ENCODE peak calls at places on chromosomes 11 and 22, in nine cellular contexts. J is esophagus muscularis mucosa, U is OCI-LY7, A is pancreas, T is neural progenitor cell, B is heart left ventricle, Q is cardiac muscle cell, P is transverse colon, I is body of pancreas. Z is an unnamed sample.

GRCh38 chr11:123841189-123841588 is 35.0 kb upstream of the OR6M1 start:
- DNase-seq in J (no peak), U (no peak), A (no peak), T (no peak), B (no peak), Q (no peak), P (no peak), I (no peak), Z (no peak)

GRCh38 chr22:33639588-33640254 is 280.6 kb downstream of the LARGE1 start:
- DNase-seq in J (no peak), U (no peak), A (no peak), T (no peak), B (no peak), Q (peak; percentile 15), P (no peak), I (no peak), Z (no peak)

GRCh38 chr22:28497188-28497587 is 182.5 kb downstream of the TTC28 start:
- DNase-seq in J (no peak), U (no peak), A (no peak), T (no peak), B (no peak), Q (no peak), P (no peak), I (no peak), Z (no peak)

GRCh38 chr11:111631034-111631665 is 28.9 kb downstream of the SIK2 start:
- DNase-seq in J (no peak), U (no peak), A (no peak), T (peak; percentile 17), B (no peak), Q (no peak), P (no peak), I (no peak), Z (no peak)

GRCh38 chr22:27631641-27632040 is 169.9 kb downstream of the MN1 start:
- DNase-seq in J (no peak), U (no peak), A (no peak), T (no peak), B (no peak), Q (no peak), P (no peak), I (no peak), Z (no peak)

GRCh38 chr11:9277176-9277575 is 12.0 kb upstream of the DENND5A start:
- DNase-seq in J (no peak), U (no peak), A (no peak), T (no peak), B (no peak), Q (no peak), P (no peak), I (no peak), Z (no peak)

GRCh38 chr11:119673389-119674336 is 55.3 kb downstream of the NECTIN1 start:
- DNase-seq in J (no peak), U (peak; percentile 93), A (no peak), T (no peak), B (no peak), Q (no peak), P (peak; percentile 46), I (no peak), Z (no peak)

GRCh38 chr11:125214466-125215204 is 50.1 kb downstream of the PKNOX2 start:
- DNase-seq in J (no peak), U (no peak), A (no peak), T (peak; percentile 47), B (peak; percentile 62), Q (peak; percentile 21), P (no peak), I (no peak), Z (no peak)

GRCh38 chr11:41461057-41461681 is 1.7 kb upstream of the LRRC4C start:
- DNase-seq in J (no peak), U (peak; percentile 8), A (no peak), T (peak; percentile 26), B (no peak), Q (no peak), P (no peak), I (no peak), Z (no peak)

GRCh38 chr11:117687776-117688175 is 109.2 kb downstream of the DSCAML1 start:
- DNase-seq in J (no peak), U (no peak), A (no peak), T (no peak), B (no peak), Q (no peak), P (no peak), I (no peak), Z (no peak)

GRCh38 chr22:43854786-43855271 is 7.5 kb downstream of the SULT4A1 start:
- DNase-seq in J (no peak), U (no peak), A (no peak), T (no peak), B (no peak), Q (no peak), P (no peak), I (no peak), Z (no peak)

GRCh38 chr22:39287076-39287743 is 32.2 kb downstream of the RPL3 start:
- DNase-seq in J (no peak), U (peak; percentile 22), A (no peak), T (no peak), B (no peak), Q (no peak), P (peak; percentile 16), I (no peak), Z (no peak)

GRCh38 chr11:120404495-120404894 is 68.3 kb downstream of the ARHGEF12 start:
- DNase-seq in J (no peak), U (no peak), A (no peak), T (peak; percentile 23), B (peak; percentile 39), Q (no peak), P (no peak), I (no peak), Z (no peak)

GRCh38 chr11:134139873-134140331 is 71.0 kb downstream of the JAM3 start:
- DNase-seq in J (no peak), U (peak; percentile 43), A (peak; percentile 24), T (peak; percentile 73), B (peak; percentile 67), Q (peak; percentile 70), P (peak; percentile 60), I (peak; percentile 65), Z (no peak)

GRCh38 chr11:128451651-128452470 is 135.5 kb downstream of the ETS1 start:
- DNase-seq in J (no peak), U (no peak), A (peak; percentile 62), T (peak; percentile 36), B (peak; percentile 74), Q (no peak), P (peak; percentile 38), I (peak; percentile 43), Z (peak; percentile 51)

GRCh38 chr11:2766166-2766565 is 66.4 kb upstream of the KCNQ1OT1 start:
- DNase-seq in J (peak; percentile 79), U (no peak), A (no peak), T (no peak), B (no peak), Q (no peak), P (no peak), I (no peak), Z (no peak)

GRCh38 chr11:1919428-1920127 is at the start of gene TNNT3:
- DNase-seq in J (no peak), U (no peak), A (no peak), T (peak; percentile 22), B (no peak), Q (no peak), P (no peak), I (no peak), Z (no peak)

GRCh38 chr11:3885855-3886254 is 30.4 kb downstream of the STIM1 start:
- DNase-seq in J (no peak), U (no peak), A (no peak), T (no peak), B (no peak), Q (no peak), P (no peak), I (no peak), Z (no peak)

GRCh38 chr11:25198704-25199103 is 701.9 kb downstream of the LUZP2 start:
- DNase-seq in J (no peak), U (no peak), A (no peak), T (no peak), B (no peak), Q (no peak), P (no peak), I (no peak), Z (no peak)

GRCh38 chr22:40621309-40622151 is 15.0 kb downstream of the MRTFA start:
- DNase-seq in J (no peak), U (no peak), A (no peak), T (no peak), B (no peak), Q (no peak), P (no peak), I (no peak), Z (no peak)

GRCh38 chr11:76783901-76784813 is 1.0 kb downstream of the TSKU start:
- DNase-seq in J (no peak), U (no peak), A (peak; percentile 45), T (peak; percentile 96), B (peak; percentile 62), Q (peak; percentile 92), P (peak; percentile 45), I (peak; percentile 53), Z (peak; percentile 72)
- TF ChIP-seq CTCF in J (no peak), U (no peak), A (no peak), T (no peak), B (no peak), Q (no peak), P (peak; percentile 29), I (no peak), Z (no peak)

DNA sequence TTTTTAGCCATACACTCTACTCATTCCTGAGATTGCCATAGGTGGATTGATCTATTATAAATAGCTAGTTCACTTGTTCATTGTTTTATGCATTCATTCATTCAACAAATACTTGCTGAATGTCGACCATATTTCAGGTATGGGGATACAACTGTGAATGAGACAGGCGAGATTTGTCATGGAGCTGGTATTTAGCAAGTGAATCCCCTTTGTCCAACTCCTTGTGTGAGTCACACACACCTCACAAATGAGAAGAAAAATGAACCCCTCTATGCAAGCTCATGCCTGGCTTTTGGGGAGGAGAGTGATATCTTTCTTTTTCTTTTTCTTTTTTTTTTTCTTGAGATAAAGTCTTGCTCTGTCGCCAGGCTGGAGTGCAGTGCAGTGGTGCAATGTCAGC is 1.8 kb upstream of the AMPD3 start:
- DNase-seq in J (no peak), U (no peak), A (no peak), T (no peak), B (no peak), Q (no peak), P (no peak), I (no peak), Z (no peak)
- H3K4me1 ChIP-seq in J (peaks cover 49% of the 10 kb centered on the region), U (peaks cover 47% of the 10 kb centered on the region), A (no peaks in the 10 kb centered on the region), T (peaks cover 18% of the 10 kb centered on the region), B (peaks cover 20% of the 10 kb centered on the region), Q (peaks cover 23% of the 10 kb centered on the region), P (peaks cover 13% of the 10 kb centered on the region), I (peaks cover 9% of the 10 kb centered on the region), Z (peaks cover 10% of the 10 kb centered on the region)

DNA sequence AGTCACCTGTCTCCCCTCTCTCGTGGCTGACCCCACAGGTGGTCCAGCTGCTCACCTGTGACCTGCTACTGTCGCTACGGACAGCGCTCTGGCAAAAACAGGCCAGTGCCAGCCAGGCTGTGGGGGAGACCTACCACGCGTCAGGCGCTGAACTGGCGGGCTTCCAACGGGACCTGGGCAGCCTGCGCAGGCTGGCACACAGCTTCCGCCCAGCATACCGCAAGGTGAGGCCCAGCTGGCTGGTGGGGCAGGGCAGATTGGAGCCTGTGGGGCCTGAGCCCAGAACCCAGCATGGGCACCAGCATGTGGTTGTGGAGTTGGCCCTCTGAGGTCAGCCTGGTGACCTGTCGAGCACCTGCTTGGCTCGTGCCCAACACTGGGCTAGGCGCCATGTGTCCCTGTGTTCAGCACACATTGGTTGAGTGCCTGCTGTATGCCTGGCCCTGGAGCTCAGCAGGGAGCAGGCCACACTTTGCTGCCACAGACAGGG is 11.9 kb downstream of the SHISA8 start:
- DNase-seq in J (no peak), U (no peak), A (no peak), T (no peak), B (peak; percentile 71), Q (no peak), P (no peak), I (peak; percentile 43), Z (no peak)
- TF ChIP-seq CTCF in J (no peak), U (no peak), A (no peak), T (no peak), B (no peak), Q (no peak), P (no peak), I (no peak), Z (no peak)

GRCh38 chr22:20267441-20268288 is 453 bp downstream of the RTN4R start:
- DNase-seq in J (no peak), U (no peak), A (no peak), T (peak; percentile 81), B (no peak), Q (peak; percentile 34), P (peak; percentile 31), I (peak; percentile 38), Z (no peak)
- H3K4me1 ChIP-seq in J (peaks cover 14% of the 10 kb centered on the region), U (no peaks in the 10 kb centered on the region), A (no peaks in the 10 kb centered on the region), T (peaks cover 10% of the 10 kb centered on the region), B (peaks cover 17% of the 10 kb centered on the region), Q (no peaks in the 10 kb centered on the region), P (no peaks in the 10 kb centered on the region), I (peaks cover 25% of the 10 kb centered on the region), Z (peaks cover 8% of the 10 kb centered on the region)